ENCODE peak calls at places on chromosome 6, in nine cellular contexts. I is psoas muscle, L is WTC11, J is T47D, K is posterior vena cava, H is activated B cell treated with CpG ODN at 0.5 μM for 24 hours, X is choroid plexus epithelial cell, M is NCI-H2171 treated with DMSO at 0.1 percent for 48 hours, T is SJSA1. Y is an unnamed sample.

GRCh38 chr6:141212296-141212695 is 920.4 kb upstream of the GJE1 start:
- DNase-seq in I (no peak), L (no peak), J (no peak), K (no peak), H (no peak), X (no peak), M (peak; percentile 37), T (no peak), Y (no peak)

GRCh38 chr6:1200706-1201105 is 111.2 kb upstream of the FOXQ1 start:
- DNase-seq in I (no peak), L (no peak), J (no peak), K (no peak), H (no peak), X (no peak), M (no peak), T (peak; percentile 89), Y (no peak)

GRCh38 chr6:168307011-168307694 is 12.4 kb downstream of the DACT2 start:
- DNase-seq in I (no peak), L (no peak), J (no peak), K (no peak), H (no peak), X (no peak), M (no peak), T (no peak), Y (no peak)

GRCh38 chr6:32857156-32857891 is 3.3 kb downstream of the PSMB9 start:
- DNase-seq in I (no peak), L (no peak), J (no peak), K (peak; percentile 67), H (no peak), X (no peak), M (no peak), T (no peak), Y (no peak)

GRCh38 chr6:30876039-30876730 is 8.1 kb upstream of the DDR1 start:
- DNase-seq in I (no peak), L (no peak), J (no peak), K (no peak), H (no peak), X (peak; percentile 86), M (peak; percentile 27), T (no peak), Y (peak; percentile 94)

GRCh38 chr6:170086639-170087420 is 204.0 kb downstream of the DLL1 start:
- DNase-seq in I (peak; percentile 46), L (peak; percentile 4), J (no peak), K (peak; percentile 81), H (peak; percentile 15), X (no peak), M (no peak), T (no peak), Y (no peak)

GRCh38 chr6:170088349-170088951 is 202.4 kb downstream of the DLL1 start:
- DNase-seq in I (peak; percentile 53), L (peak; percentile 6), J (no peak), K (peak; percentile 76), H (peak; percentile 23), X (no peak), M (no peak), T (no peak), Y (no peak)

GRCh38 chr6:45555981-45556771 is 178.4 kb upstream of the SUPT3H start:
- DNase-seq in I (no peak), L (no peak), J (peak; percentile 59), K (no peak), H (no peak), X (peak; percentile 73), M (no peak), T (peak; percentile 77), Y (no peak)

GRCh38 chr6:86969573-86969972 is 32.2 kb downstream of the HTR1E start:
- DNase-seq in I (no peak), L (no peak), J (no peak), K (no peak), H (no peak), X (no peak), M (no peak), T (no peak), Y (peak; percentile 59)

GRCh38 chr6:13853871-13854270 is 39.5 kb upstream of the MCUR1 start:
- DNase-seq in I (no peak), L (no peak), J (no peak), K (no peak), H (no peak), X (no peak), M (no peak), T (no peak), Y (no peak)

GRCh38 chr6:75893058-75893775 is 144.2 kb downstream of the MYO6 start:
- DNase-seq in I (no peak), L (no peak), J (peak; percentile 71), K (no peak), H (no peak), X (peak; percentile 91), M (peak; percentile 88), T (peak; percentile 40), Y (peak; percentile 72)

GRCh38 chr6:138007014-138007472 is 100.2 kb downstream of the PERP start:
- DNase-seq in I (no peak), L (peak; percentile 71), J (peak; percentile 32), K (no peak), H (no peak), X (peak; percentile 42), M (peak; percentile 24), T (peak; percentile 29), Y (peak; percentile 69)

GRCh38 chr6:24824142-24824755 is 25.5 kb upstream of the ARMH2 start:
- DNase-seq in I (no peak), L (no peak), J (no peak), K (no peak), H (no peak), X (peak; percentile 18), M (peak; percentile 82), T (no peak), Y (no peak)

GRCh38 chr6:41271901-41272395 is 14.5 kb downstream of the TREM1 start:
- DNase-seq in I (peak; percentile 57), L (no peak), J (no peak), K (peak; percentile 92), H (no peak), X (no peak), M (no peak), T (no peak), Y (no peak)

GRCh38 chr6:144063744-144064401 is 31.5 kb downstream of the SF3B5 start:
- DNase-seq in I (peak; percentile 89), L (peak; percentile 78), J (peak; percentile 86), K (peak; percentile 96), H (peak; percentile 91), X (peak; percentile 4), M (peak; percentile 61), T (peak; percentile 44), Y (peak; percentile 42)

GRCh38 chr6:26124550-26125014 is 37.4 kb downstream of the HFE start:
- DNase-seq in I (no peak), L (no peak), J (no peak), K (no peak), H (no peak), X (no peak), M (peak; percentile 66), T (no peak), Y (no peak)

GRCh38 chr6:113564401-113565161 is 292.6 kb upstream of the MARCKS start:
- DNase-seq in I (peak; percentile 78), L (peak; percentile 80), J (no peak), K (peak; percentile 84), H (peak; percentile 30), X (peak; percentile 97), M (peak; percentile 99), T (peak; percentile 67), Y (no peak)